ENCODE peak calls at places on chromosomes 1 and 21, in five cellular contexts. One of them, this sample, is unnamed.

GRCh38 chr1:41917835-41918449 is 780 bp downstream of the HIVEP3 start:
- DNase-seq in T-helper 22 cell: peak; percentile 11
- DNase-seq in astrocyte of the spinal cord: no peak
- DNase-seq in occipital lobe: peak; percentile 49
- DNase-seq in cardiac fibroblast: peak; percentile 37
- DNase-seq in this sample: peak; percentile 26

GRCh38 chr1:244730153-244730933 is 77.4 kb downstream of the DESI2 start:
- DNase-seq in T-helper 22 cell: no peak
- DNase-seq in astrocyte of the spinal cord: peak; percentile 49
- DNase-seq in occipital lobe: no peak
- DNase-seq in cardiac fibroblast: peak; percentile 58
- DNase-seq in this sample: no peak

GRCh38 chr1:145964328-145965118 is at the start of the genes ANKRD34A and POLR3GL:
- DNase-seq in T-helper 22 cell: peak; percentile 89
- DNase-seq in astrocyte of the spinal cord: peak; percentile 94
- DNase-seq in occipital lobe: peak; percentile 98
- DNase-seq in cardiac fibroblast: peak; percentile 93
- DNase-seq in this sample: peak; percentile 81

GRCh38 chr1:197441990-197442389 is 173.9 kb downstream of the CRB1 start:
- DNase-seq in T-helper 22 cell: no peak
- DNase-seq in astrocyte of the spinal cord: peak; percentile 79
- DNase-seq in occipital lobe: no peak
- DNase-seq in cardiac fibroblast: peak; percentile 99
- DNase-seq in this sample: no peak

GRCh38 chr1:8113257-8114220 is 87.4 kb upstream of the ERRFI1 start:
- DNase-seq in T-helper 22 cell: no peak
- DNase-seq in astrocyte of the spinal cord: no peak
- DNase-seq in occipital lobe: no peak
- DNase-seq in cardiac fibroblast: peak; percentile 45
- DNase-seq in this sample: no peak

GRCh38 chr1:161071886-161072371 is 2.2 kb upstream of the ARHGAP30 start:
- DNase-seq in T-helper 22 cell: no peak
- DNase-seq in astrocyte of the spinal cord: peak; percentile 21
- DNase-seq in occipital lobe: no peak
- DNase-seq in cardiac fibroblast: peak; percentile 66
- DNase-seq in this sample: no peak

GRCh38 chr21:15742694-15743093 is 12.9 kb downstream of the USP25 start:
- DNase-seq in T-helper 22 cell: no peak
- DNase-seq in astrocyte of the spinal cord: no peak
- DNase-seq in occipital lobe: no peak
- DNase-seq in cardiac fibroblast: no peak
- DNase-seq in this sample: no peak

GRCh38 chr1:119964673-119965363 is 68.5 kb upstream of the ADAM30 start:
- DNase-seq in T-helper 22 cell: no peak
- DNase-seq in astrocyte of the spinal cord: peak; percentile 92
- DNase-seq in occipital lobe: peak; percentile 35
- DNase-seq in cardiac fibroblast: peak; percentile 67
- DNase-seq in this sample: no peak

GRCh38 chr1:29325675-29326074 is 89.4 kb downstream of the PTPRU start:
- DNase-seq in T-helper 22 cell: no peak
- DNase-seq in astrocyte of the spinal cord: no peak
- DNase-seq in occipital lobe: no peak
- DNase-seq in cardiac fibroblast: no peak
- DNase-seq in this sample: no peak

GRCh38 chr1:107979088-107979487 is 14.1 kb upstream of the VAV3 start:
- DNase-seq in T-helper 22 cell: no peak
- DNase-seq in astrocyte of the spinal cord: no peak
- DNase-seq in occipital lobe: no peak
- DNase-seq in cardiac fibroblast: no peak
- DNase-seq in this sample: no peak

GRCh38 chr1:94550800-94551241 is 9.3 kb upstream of the F3 start:
- DNase-seq in T-helper 22 cell: no peak
- DNase-seq in astrocyte of the spinal cord: no peak
- DNase-seq in occipital lobe: no peak
- DNase-seq in cardiac fibroblast: no peak
- DNase-seq in this sample: no peak

GRCh38 chr21:26966360-26966977 is 419 bp downstream of the ADAMTS5 start:
- DNase-seq in T-helper 22 cell: no peak
- DNase-seq in astrocyte of the spinal cord: peak; percentile 14
- DNase-seq in occipital lobe: no peak
- DNase-seq in cardiac fibroblast: peak; percentile 24
- DNase-seq in this sample: no peak

GRCh38 chr21:39452207-39452964 is 616 bp downstream of the SH3BGR start:
- DNase-seq in T-helper 22 cell: no peak
- DNase-seq in astrocyte of the spinal cord: peak; percentile 15
- DNase-seq in occipital lobe: no peak
- DNase-seq in cardiac fibroblast: peak; percentile 43
- DNase-seq in this sample: no peak

GRCh38 chr1:171142451-171143121 is 42.5 kb upstream of the FMO2 start:
- DNase-seq in T-helper 22 cell: no peak
- DNase-seq in astrocyte of the spinal cord: peak; percentile 86
- DNase-seq in occipital lobe: no peak
- DNase-seq in cardiac fibroblast: peak; percentile 98
- DNase-seq in this sample: no peak

GRCh38 chr1:109997867-109998229 is 13.3 kb downstream of the AHCYL1 start:
- DNase-seq in T-helper 22 cell: no peak
- DNase-seq in astrocyte of the spinal cord: no peak
- DNase-seq in occipital lobe: no peak
- DNase-seq in cardiac fibroblast: no peak
- DNase-seq in this sample: no peak

GRCh38 chr1:230682274-230682673 is 31.6 kb downstream of the AGT start:
- DNase-seq in T-helper 22 cell: no peak
- DNase-seq in astrocyte of the spinal cord: peak; percentile 7
- DNase-seq in occipital lobe: no peak
- DNase-seq in cardiac fibroblast: peak; percentile 25
- DNase-seq in this sample: peak; percentile 29

GRCh38 chr1:237146247-237146646 is 104.3 kb downstream of the RYR2 start:
- DNase-seq in T-helper 22 cell: no peak
- DNase-seq in astrocyte of the spinal cord: no peak
- DNase-seq in occipital lobe: peak; percentile 17
- DNase-seq in cardiac fibroblast: peak; percentile 92
- DNase-seq in this sample: no peak

GRCh38 chr1:26536521-26536920 is 7.0 kb downstream of the RPS6KA1 start:
- DNase-seq in T-helper 22 cell: no peak
- DNase-seq in astrocyte of the spinal cord: no peak
- DNase-seq in occipital lobe: no peak
- DNase-seq in cardiac fibroblast: no peak
- DNase-seq in this sample: no peak

GRCh38 chr21:31597683-31598082 is 61.8 kb upstream of the SOD1 start:
- DNase-seq in T-helper 22 cell: no peak
- DNase-seq in astrocyte of the spinal cord: no peak
- DNase-seq in occipital lobe: no peak
- DNase-seq in cardiac fibroblast: no peak
- DNase-seq in this sample: no peak

This sample was measured in anterior cingulate cortex.